ENCODE peak calls at places on chromosomes 16 and 17, in seven cellular contexts. One of them, this sample, is unnamed.

GRCh38 chr17:27630607-27631408 is at the start of gene LGALS9:
- DNase-seq in BJ: no peak
- DNase-seq in brain microvascular endothelial cell: peak
- DNase-seq in neuronal stem cell: no peak
- DNase-seq in epithelial cell of esophagus: no peak
- DNase-seq in lower lobe of right lung: no peak
- DNase-seq in upper lobe of right lung: no peak
- DNase-seq in this sample: no peak

GRCh38 chr16:23570992-23571632 is 13.6 kb downstream of the UBFD1 start:
- DNase-seq in neuronal stem cell: no peak
- DNase-seq in BJ: no peak
- DNase-seq in lower lobe of right lung: peak
- DNase-seq in brain microvascular endothelial cell: no peak
- DNase-seq in upper lobe of right lung: no peak
- DNase-seq in epithelial cell of esophagus: no peak
- DNase-seq in this sample: no peak

GRCh38 chr17:7716901-7717755 is at the start of gene DNAH2:
- DNase-seq in brain microvascular endothelial cell: peak
- DNase-seq in neuronal stem cell: peak
- DNase-seq in epithelial cell of esophagus: peak
- DNase-seq in upper lobe of right lung: peak
- DNase-seq in lower lobe of right lung: peak
- DNase-seq in BJ: peak
- DNase-seq in this sample: peak

GRCh38 chr17:13143001-13143400 is 125.2 kb upstream of the ELAC2 start:
- DNase-seq in brain microvascular endothelial cell: no peak
- DNase-seq in epithelial cell of esophagus: no peak
- DNase-seq in lower lobe of right lung: no peak
- DNase-seq in neuronal stem cell: no peak
- DNase-seq in upper lobe of right lung: no peak
- DNase-seq in BJ: no peak
- DNase-seq in this sample: no peak

GRCh38 chr17:71024172-71024571 is 854.8 kb downstream of the KCNJ2 start:
- DNase-seq in lower lobe of right lung: no peak
- DNase-seq in epithelial cell of esophagus: no peak
- DNase-seq in neuronal stem cell: no peak
- DNase-seq in upper lobe of right lung: no peak
- DNase-seq in BJ: no peak
- DNase-seq in brain microvascular endothelial cell: no peak
- DNase-seq in this sample: no peak

GRCh38 chr16:73504591-73504990 is 456.7 kb upstream of the ZFHX3 start:
- DNase-seq in epithelial cell of esophagus: no peak
- DNase-seq in neuronal stem cell: no peak
- DNase-seq in upper lobe of right lung: no peak
- DNase-seq in BJ: no peak
- DNase-seq in brain microvascular endothelial cell: no peak
- DNase-seq in lower lobe of right lung: no peak
- DNase-seq in this sample: no peak

GRCh38 chr16:27449434-27450188 is 47.6 kb downstream of the IL21R start:
- DNase-seq in brain microvascular endothelial cell: no peak
- DNase-seq in BJ: no peak
- DNase-seq in upper lobe of right lung: no peak
- DNase-seq in epithelial cell of esophagus: no peak
- DNase-seq in neuronal stem cell: no peak
- DNase-seq in lower lobe of right lung: no peak
- DNase-seq in this sample: no peak

GRCh38 chr17:76667786-76668453 is 24.4 kb upstream of the ST6GALNAC1 start:
- DNase-seq in neuronal stem cell: no peak
- DNase-seq in upper lobe of right lung: no peak
- DNase-seq in epithelial cell of esophagus: peak
- DNase-seq in brain microvascular endothelial cell: no peak
- DNase-seq in lower lobe of right lung: no peak
- DNase-seq in BJ: no peak
- DNase-seq in this sample: no peak

GRCh38 chr16:1871974-1872635 is at the start of gene MEIOB:
- DNase-seq in epithelial cell of esophagus: peak
- DNase-seq in upper lobe of right lung: peak
- DNase-seq in brain microvascular endothelial cell: peak
- DNase-seq in BJ: no peak
- DNase-seq in neuronal stem cell: peak
- DNase-seq in lower lobe of right lung: peak
- DNase-seq in this sample: no peak

GRCh38 chr16:23434380-23434779 is 18.6 kb downstream of the COG7 start:
- DNase-seq in BJ: no peak
- DNase-seq in neuronal stem cell: peak
- DNase-seq in epithelial cell of esophagus: peak
- DNase-seq in lower lobe of right lung: no peak
- DNase-seq in brain microvascular endothelial cell: no peak
- DNase-seq in upper lobe of right lung: no peak
- DNase-seq in this sample: peak

GRCh38 chr16:35431829-35432663 is 1972.6 kb downstream of the TP53TG3F start:
- DNase-seq in lower lobe of right lung: no peak
- DNase-seq in brain microvascular endothelial cell: no peak
- DNase-seq in BJ: no peak
- DNase-seq in epithelial cell of esophagus: peak
- DNase-seq in neuronal stem cell: no peak
- DNase-seq in upper lobe of right lung: peak
- DNase-seq in this sample: no peak

GRCh38 chr16:1920727-1921155 is 2.5 kb upstream of the HS3ST6 start:
- DNase-seq in lower lobe of right lung: no peak
- DNase-seq in BJ: no peak
- DNase-seq in upper lobe of right lung: peak
- DNase-seq in brain microvascular endothelial cell: no peak
- DNase-seq in epithelial cell of esophagus: no peak
- DNase-seq in neuronal stem cell: peak
- DNase-seq in this sample: no peak

GRCh38 chr17:56313201-56313600 is 159.9 kb downstream of the ANKFN1 start:
- DNase-seq in lower lobe of right lung: no peak
- DNase-seq in neuronal stem cell: no peak
- DNase-seq in BJ: no peak
- DNase-seq in epithelial cell of esophagus: no peak
- DNase-seq in upper lobe of right lung: no peak
- DNase-seq in brain microvascular endothelial cell: no peak
- DNase-seq in this sample: no peak

GRCh38 chr17:17420561-17421269 is 56.1 kb upstream of the MED9 start:
- DNase-seq in lower lobe of right lung: peak
- DNase-seq in neuronal stem cell: no peak
- DNase-seq in epithelial cell of esophagus: no peak
- DNase-seq in BJ: no peak
- DNase-seq in brain microvascular endothelial cell: peak
- DNase-seq in upper lobe of right lung: peak
- DNase-seq in this sample: no peak

GRCh38 chr16:9050102-9050830 is 41.2 kb upstream of the HAPSTR1 start:
- DNase-seq in epithelial cell of esophagus: peak
- DNase-seq in BJ: no peak
- DNase-seq in lower lobe of right lung: no peak
- DNase-seq in brain microvascular endothelial cell: no peak
- DNase-seq in upper lobe of right lung: no peak
- DNase-seq in neuronal stem cell: no peak
- DNase-seq in this sample: no peak

GRCh38 chr17:69468211-69468610 is 53.7 kb downstream of the MAP2K6 start:
- DNase-seq in neuronal stem cell: no peak
- DNase-seq in upper lobe of right lung: no peak
- DNase-seq in epithelial cell of esophagus: no peak
- DNase-seq in BJ: peak
- DNase-seq in lower lobe of right lung: no peak
- DNase-seq in brain microvascular endothelial cell: no peak
- DNase-seq in this sample: no peak

GRCh38 chr17:40499551-40500189 is 1.8 kb downstream of the TNS4 start:
- DNase-seq in neuronal stem cell: no peak
- DNase-seq in BJ: no peak
- DNase-seq in upper lobe of right lung: peak
- DNase-seq in epithelial cell of esophagus: peak
- DNase-seq in brain microvascular endothelial cell: peak
- DNase-seq in lower lobe of right lung: peak
- DNase-seq in this sample: no peak

GRCh38 chr17:34195987-34196386 is 59.1 kb upstream of the CCL2 start:
- DNase-seq in epithelial cell of esophagus: no peak
- DNase-seq in lower lobe of right lung: no peak
- DNase-seq in upper lobe of right lung: no peak
- DNase-seq in brain microvascular endothelial cell: no peak
- DNase-seq in BJ: no peak
- DNase-seq in neuronal stem cell: no peak
- DNase-seq in this sample: no peak

GRCh38 chr16:85667841-85668413 is 20.8 kb downstream of the GINS2 start:
- DNase-seq in BJ: no peak
- DNase-seq in upper lobe of right lung: no peak
- DNase-seq in epithelial cell of esophagus: no peak
- DNase-seq in lower lobe of right lung: peak
- DNase-seq in neuronal stem cell: no peak
- DNase-seq in brain microvascular endothelial cell: no peak
- DNase-seq in this sample: no peak

GRCh38 chr17:77875051-77875780 is 83.3 kb upstream of the TNRC6C start:
- DNase-seq in neuronal stem cell: no peak
- DNase-seq in BJ: peak
- DNase-seq in lower lobe of right lung: no peak
- DNase-seq in upper lobe of right lung: no peak
- DNase-seq in epithelial cell of esophagus: no peak
- DNase-seq in brain microvascular endothelial cell: peak
- DNase-seq in this sample: peak

GRCh38 chr16:89982318-89982717 is 33.8 kb downstream of the DEF8 start:
- DNase-seq in upper lobe of right lung: no peak
- DNase-seq in lower lobe of right lung: no peak
- DNase-seq in brain microvascular endothelial cell: no peak
- DNase-seq in BJ: no peak
- DNase-seq in epithelial cell of esophagus: peak
- DNase-seq in neuronal stem cell: no peak
- DNase-seq in this sample: no peak

GRCh38 chr17:76585649-76586593 is at the start of gene ST6GALNAC2:
- DNase-seq in neuronal stem cell: no peak
- DNase-seq in upper lobe of right lung: peak
- DNase-seq in brain microvascular endothelial cell: no peak
- DNase-seq in BJ: no peak
- DNase-seq in lower lobe of right lung: peak
- DNase-seq in epithelial cell of esophagus: peak
- DNase-seq in this sample: no peak

GRCh38 chr17:42288078-42288984 is at the start of gene STAT5A:
- DNase-seq in neuronal stem cell: no peak
- DNase-seq in lower lobe of right lung: peak
- DNase-seq in brain microvascular endothelial cell: peak
- DNase-seq in BJ: no peak
- DNase-seq in upper lobe of right lung: peak
- DNase-seq in epithelial cell of esophagus: peak
- DNase-seq in this sample: peak

GRCh38 chr17:39174907-39175694 is 9.1 kb upstream of the ARL5C start:
- DNase-seq in upper lobe of right lung: peak
- DNase-seq in neuronal stem cell: peak
- DNase-seq in lower lobe of right lung: peak
- DNase-seq in BJ: no peak
- DNase-seq in brain microvascular endothelial cell: peak
- DNase-seq in epithelial cell of esophagus: peak
- DNase-seq in this sample: no peak

GRCh38 chr16:87305505-87306391 is 11.4 kb downstream of the C16orf95 start:
- DNase-seq in upper lobe of right lung: no peak
- DNase-seq in epithelial cell of esophagus: peak
- DNase-seq in neuronal stem cell: no peak
- DNase-seq in lower lobe of right lung: no peak
- DNase-seq in brain microvascular endothelial cell: no peak
- DNase-seq in BJ: peak
- DNase-seq in this sample: no peak

GRCh38 chr17:39777534-39778365 is 40.0 kb downstream of the GRB7 start:
- DNase-seq in epithelial cell of esophagus: no peak
- DNase-seq in brain microvascular endothelial cell: no peak
- DNase-seq in upper lobe of right lung: no peak
- DNase-seq in lower lobe of right lung: no peak
- DNase-seq in BJ: no peak
- DNase-seq in neuronal stem cell: no peak
- DNase-seq in this sample: no peak

GRCh38 chr17:27668488-27668823 is 37.5 kb downstream of the LGALS9 start:
- DNase-seq in upper lobe of right lung: no peak
- DNase-seq in neuronal stem cell: no peak
- DNase-seq in lower lobe of right lung: no peak
- DNase-seq in brain microvascular endothelial cell: no peak
- DNase-seq in BJ: no peak
- DNase-seq in epithelial cell of esophagus: no peak
- DNase-seq in this sample: no peak

GRCh38 chr16:67269766-67270165 is 9.6 kb upstream of the PLEKHG4 start:
- DNase-seq in upper lobe of right lung: no peak
- DNase-seq in lower lobe of right lung: no peak
- DNase-seq in epithelial cell of esophagus: peak
- DNase-seq in neuronal stem cell: no peak
- DNase-seq in brain microvascular endothelial cell: peak
- DNase-seq in BJ: no peak
- DNase-seq in this sample: no peak

GRCh38 chr16:57735755-57736418 is at the start of gene KATNB1:
- DNase-seq in neuronal stem cell: no peak
- DNase-seq in brain microvascular endothelial cell: peak
- DNase-seq in BJ: no peak
- DNase-seq in lower lobe of right lung: no peak
- DNase-seq in upper lobe of right lung: no peak
- DNase-seq in epithelial cell of esophagus: no peak
- DNase-seq in this sample: no peak

GRCh38 chr17:58414596-58414997 is 2.7 kb downstream of the RNF43 start:
- DNase-seq in lower lobe of right lung: no peak
- DNase-seq in epithelial cell of esophagus: peak
- DNase-seq in neuronal stem cell: no peak
- DNase-seq in brain microvascular endothelial cell: no peak
- DNase-seq in upper lobe of right lung: no peak
- DNase-seq in BJ: no peak
- DNase-seq in this sample: no peak
- H3K4me3 ChIP-seq in lower lobe of right lung: peak
- H3K4me3 ChIP-seq in epithelial cell of esophagus: peak
- H3K4me3 ChIP-seq in neuronal stem cell: no peak
- H3K4me3 ChIP-seq in brain microvascular endothelial cell: no peak
- H3K4me3 ChIP-seq in upper lobe of right lung: peak
- H3K4me3 ChIP-seq in BJ: no peak
- H3K4me3 ChIP-seq in this sample: no peak

DNA sequence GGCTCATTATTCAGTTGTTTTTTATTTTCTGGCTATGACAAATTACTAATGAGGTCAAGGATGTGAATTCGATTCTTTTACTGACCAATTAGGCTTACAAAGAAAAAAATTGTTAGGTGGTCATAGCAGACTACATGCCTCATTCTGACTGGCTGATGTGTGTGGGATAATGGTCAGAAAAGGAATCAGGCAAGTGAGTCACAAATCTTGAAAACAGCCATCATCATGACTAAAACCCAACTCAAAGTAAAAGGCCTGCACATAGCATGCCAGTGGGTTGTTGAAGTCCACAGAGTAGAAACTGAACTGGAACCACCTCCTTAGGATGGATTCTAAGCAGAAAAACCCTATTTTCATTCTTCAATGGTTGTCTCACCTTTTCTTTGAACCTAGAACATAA is 8.6 kb downstream of the RPGRIP1L start:
- DNase-seq in neuronal stem cell: no peak
- DNase-seq in BJ: peak
- DNase-seq in upper lobe of right lung: no peak
- DNase-seq in lower lobe of right lung: no peak
- DNase-seq in epithelial cell of esophagus: peak
- DNase-seq in brain microvascular endothelial cell: peak
- DNase-seq in this sample: no peak
- H3K4me3 ChIP-seq in neuronal stem cell: no peak
- H3K4me3 ChIP-seq in BJ: no peak
- H3K4me3 ChIP-seq in upper lobe of right lung: no peak
- H3K4me3 ChIP-seq in lower lobe of right lung: no peak
- H3K4me3 ChIP-seq in epithelial cell of esophagus: no peak
- H3K4me3 ChIP-seq in brain microvascular endothelial cell: no peak
- H3K4me3 ChIP-seq in this sample: no peak

GRCh38 chr16:50273888-50274770 is 7.8 kb downstream of the ADCY7 start:
- DNase-seq in lower lobe of right lung: peak
- DNase-seq in BJ: no peak
- DNase-seq in neuronal stem cell: no peak
- DNase-seq in brain microvascular endothelial cell: no peak
- DNase-seq in epithelial cell of esophagus: no peak
- DNase-seq in upper lobe of right lung: peak
- DNase-seq in this sample: no peak
- H3K4me3 ChIP-seq in lower lobe of right lung: peak
- H3K4me3 ChIP-seq in BJ: no peak
- H3K4me3 ChIP-seq in neuronal stem cell: no peak
- H3K4me3 ChIP-seq in brain microvascular endothelial cell: no peak
- H3K4me3 ChIP-seq in epithelial cell of esophagus: no peak
- H3K4me3 ChIP-seq in upper lobe of right lung: peak
- H3K4me3 ChIP-seq in this sample: no peak

GRCh38 chr17:3557768-3558583 is at the start of gene TRPV3:
- DNase-seq in epithelial cell of esophagus: peak
- DNase-seq in upper lobe of right lung: no peak
- DNase-seq in neuronal stem cell: no peak
- DNase-seq in BJ: no peak
- DNase-seq in brain microvascular endothelial cell: no peak
- DNase-seq in lower lobe of right lung: no peak
- DNase-seq in this sample: no peak
- H3K4me3 ChIP-seq in epithelial cell of esophagus: peak
- H3K4me3 ChIP-seq in upper lobe of right lung: no peak
- H3K4me3 ChIP-seq in neuronal stem cell: no peak
- H3K4me3 ChIP-seq in BJ: no peak
- H3K4me3 ChIP-seq in brain microvascular endothelial cell: no peak
- H3K4me3 ChIP-seq in lower lobe of right lung: no peak
- H3K4me3 ChIP-seq in this sample: no peak